ENCODE peak calls at places on chromosome X, in four cellular contexts. One of them, this sample, is unnamed.

GRCh38 chrX:39645059-39645895 is 452.5 kb downstream of the BCOR start:
- DNase-seq in H1: no peak
- DNase-seq in HepG2: no peak
- DNase-seq in K562: peak
- DNase-seq in this sample: no peak

GRCh38 chrX:18426004-18426320 is 554 bp downstream of the CDKL5 start:
- DNase-seq in H1: no peak
- DNase-seq in K562: no peak
- DNase-seq in HepG2: no peak
- DNase-seq in this sample: no peak

GRCh38 chrX:47200385-47201150 is 6.9 kb downstream of the UBA1 start:
- DNase-seq in HepG2: peak
- DNase-seq in K562: no peak
- DNase-seq in H1: no peak
- DNase-seq in this sample: no peak

GRCh38 chrX:98299785-98300184 is 1416.1 kb downstream of the RPA4 start:
- DNase-seq in HepG2: no peak
- DNase-seq in H1: no peak
- DNase-seq in K562: no peak
- DNase-seq in this sample: no peak

GRCh38 chrX:39855748-39856129 is 242.0 kb downstream of the BCOR start:
- DNase-seq in HepG2: no peak
- DNase-seq in H1: no peak
- DNase-seq in K562: peak
- DNase-seq in this sample: peak

GRCh38 chrX:101658661-101659477 is 781 bp downstream of the ARMCX2 start:
- DNase-seq in K562: peak
- DNase-seq in HepG2: no peak
- DNase-seq in H1: no peak
- DNase-seq in this sample: no peak

GRCh38 chrX:150184487-150184886 is 178.6 kb upstream of the MAMLD1 start:
- DNase-seq in HepG2: no peak
- DNase-seq in H1: no peak
- DNase-seq in K562: no peak
- DNase-seq in this sample: no peak

GRCh38 chrX:19578956-19579355 is 63.6 kb upstream of the MAP3K15 start:
- DNase-seq in HepG2: no peak
- DNase-seq in K562: no peak
- DNase-seq in H1: no peak
- DNase-seq in this sample: no peak

GRCh38 chrX:74579597-74580209 is 34.7 kb downstream of the RLIM start:
- DNase-seq in K562: no peak
- DNase-seq in HepG2: no peak
- DNase-seq in H1: no peak
- DNase-seq in this sample: no peak

GRCh38 chrX:124098089-124098488 is 136.6 kb downstream of the STAG2 start:
- DNase-seq in HepG2: peak
- DNase-seq in H1: no peak
- DNase-seq in K562: peak
- DNase-seq in this sample: no peak

GRCh38 chrX:115264009-115264408 is 25.5 kb upstream of the LUZP4 start:
- DNase-seq in HepG2: no peak
- DNase-seq in K562: no peak
- DNase-seq in H1: no peak
- DNase-seq in this sample: no peak

GRCh38 chrX:74521961-74522833 is 92.2 kb downstream of the RLIM start:
- DNase-seq in K562: no peak
- DNase-seq in H1: no peak
- DNase-seq in HepG2: no peak
- DNase-seq in this sample: no peak

GRCh38 chrX:103310592-103311400 is at the start of gene BEX2:
- DNase-seq in H1: peak
- DNase-seq in K562: peak
- DNase-seq in HepG2: no peak
- DNase-seq in this sample: peak

GRCh38 chrX:140762061-140762460 is 52.5 kb downstream of the LINC00632 start:
- DNase-seq in H1: no peak
- DNase-seq in HepG2: peak
- DNase-seq in K562: peak
- DNase-seq in this sample: no peak

GRCh38 chrX:123499787-123500186 is 233.1 kb downstream of the THOC2 start:
- DNase-seq in K562: no peak
- DNase-seq in H1: no peak
- DNase-seq in HepG2: no peak
- DNase-seq in this sample: no peak

GRCh38 chrX:122850326-122850725 is 333.8 kb upstream of the GRIA3 start:
- DNase-seq in HepG2: no peak
- DNase-seq in H1: no peak
- DNase-seq in K562: no peak
- DNase-seq in this sample: no peak

GRCh38 chrX:50168305-50168704 is 32.5 kb downstream of the AKAP4 start:
- DNase-seq in K562: peak
- DNase-seq in HepG2: no peak
- DNase-seq in H1: no peak
- DNase-seq in this sample: no peak

GRCh38 chrX:103687073-103687695 is 685 bp upstream of the MORF4L2 start:
- DNase-seq in K562: peak
- DNase-seq in HepG2: no peak
- DNase-seq in H1: no peak
- DNase-seq in this sample: peak

GRCh38 chrX:16665089-16665488 is 15.1 kb downstream of the S100G start:
- DNase-seq in HepG2: no peak
- DNase-seq in K562: no peak
- DNase-seq in H1: no peak
- DNase-seq in this sample: no peak

GRCh38 chrX:4253092-4253491 is 539.6 kb upstream of the PRKX start:
- DNase-seq in K562: no peak
- DNase-seq in HepG2: no peak
- DNase-seq in H1: no peak
- DNase-seq in this sample: no peak

GRCh38 chrX:110322603-110323002 is 4.7 kb upstream of the AMMECR1 start:
- DNase-seq in HepG2: no peak
- DNase-seq in H1: no peak
- DNase-seq in K562: no peak
- DNase-seq in this sample: no peak

GRCh38 chrX:136215559-136215958 is 35.6 kb downstream of the MAP7D3 start:
- DNase-seq in HepG2: no peak
- DNase-seq in K562: no peak
- DNase-seq in H1: no peak
- DNase-seq in this sample: no peak

GRCh38 chrX:69109706-69110635 is 55.3 kb downstream of the PJA1 start:
- DNase-seq in K562: peak
- DNase-seq in HepG2: no peak
- DNase-seq in H1: no peak
- DNase-seq in this sample: peak

GRCh38 chrX:47366051-47366722 is 4.2 kb upstream of the ZNF157 start:
- DNase-seq in K562: peak
- DNase-seq in HepG2: no peak
- DNase-seq in H1: peak
- DNase-seq in this sample: no peak

GRCh38 chrX:63809158-63809557 is 24.1 kb upstream of the ARHGEF9 start:
- DNase-seq in HepG2: no peak
- DNase-seq in H1: no peak
- DNase-seq in K562: no peak
- DNase-seq in this sample: no peak

DNA sequence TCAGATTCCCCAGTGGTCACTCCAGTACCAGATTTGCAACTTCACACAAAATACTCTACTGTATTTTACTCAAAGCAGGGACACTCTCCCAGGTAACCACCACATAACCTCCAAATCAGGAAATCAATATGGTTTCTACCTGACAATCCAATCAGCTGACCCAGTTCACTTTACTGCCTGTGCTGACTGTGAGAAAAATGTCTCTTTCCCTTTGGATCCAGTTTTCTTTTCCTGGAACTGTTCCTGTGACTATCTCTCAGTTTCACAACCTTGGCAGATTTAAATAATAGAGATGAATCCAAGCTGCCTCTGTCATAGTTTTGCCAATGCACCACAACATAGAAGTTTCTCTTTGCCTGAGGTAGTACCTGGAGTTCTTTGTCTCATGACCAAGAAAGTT is 29.8 kb upstream of the IL9R start:
- DNase-seq in HepG2: no peak
- DNase-seq in K562: no peak
- DNase-seq in H1: no peak
- DNase-seq in this sample: no peak
- TF ChIP-seq FOSL1 in HepG2: no peak
- TF ChIP-seq FOSL1 in K562: no peak
- TF ChIP-seq FOSL1 in H1: no peak
- TF ChIP-seq FOSL1 in this sample: no peak

DNA sequence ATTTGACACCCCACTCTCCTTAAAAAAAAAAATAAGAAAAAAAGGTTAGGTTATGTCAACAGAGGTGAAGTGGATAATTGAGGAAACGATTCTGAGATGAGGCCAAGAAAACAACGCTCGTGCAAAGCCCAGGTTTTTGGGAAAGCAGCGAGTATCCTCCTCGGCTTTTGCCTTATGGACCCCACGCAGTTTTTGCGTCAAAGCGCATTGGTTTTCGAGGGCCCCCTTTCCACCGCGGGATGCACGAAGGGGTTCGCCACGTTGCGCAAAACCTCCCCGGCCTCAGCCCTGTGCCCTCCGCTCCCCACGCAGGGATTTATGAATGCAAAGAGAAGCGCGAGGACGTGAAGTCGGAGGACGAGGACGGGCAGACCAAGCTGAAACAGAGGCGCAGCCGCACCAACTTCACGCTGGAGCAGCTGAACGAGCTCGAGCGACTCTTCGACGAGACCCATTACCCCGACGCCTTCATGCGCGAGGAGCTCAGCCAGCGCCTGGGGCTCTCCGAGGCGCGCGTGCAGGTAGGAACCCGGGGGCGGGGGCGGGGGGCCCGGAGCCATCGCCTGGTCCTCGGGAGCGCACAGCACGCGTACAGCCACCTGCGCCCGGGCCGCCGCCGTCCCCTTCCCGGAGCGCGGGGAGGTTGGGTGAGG is 3.8 kb downstream of the SHOX start:
- DNase-seq in H1: no peak
- DNase-seq in K562: no peak
- DNase-seq in HepG2: no peak
- DNase-seq in this sample: no peak
- TF ChIP-seq EZH2 in H1: peak
- TF ChIP-seq EZH2 in K562: no peak
- TF ChIP-seq EZH2 in HepG2: no peak
- TF ChIP-seq EZH2 in this sample: no peak

GRCh38 chrX:118974088-118974907 is at the start of gene LONRF3:
- DNase-seq in K562: peak
- DNase-seq in H1: no peak
- DNase-seq in HepG2: peak
- DNase-seq in this sample: no peak
- TF ChIP-seq ATF3 in K562: no peak
- TF ChIP-seq ATF3 in H1: no peak
- TF ChIP-seq ATF3 in HepG2: no peak
- TF ChIP-seq ATF3 in this sample: no peak

GRCh38 chrX:11888421-11888820 is 130.4 kb downstream of the MSL3 start:
- DNase-seq in HepG2: no peak
- DNase-seq in H1: no peak
- DNase-seq in K562: no peak
- DNase-seq in this sample: no peak

GRCh38 chrX:11886745-11887144 is 128.7 kb downstream of the MSL3 start:
- DNase-seq in K562: no peak
- DNase-seq in H1: no peak
- DNase-seq in HepG2: no peak
- DNase-seq in this sample: no peak

GRCh38 chrX:11893933-11894710 is 136.1 kb downstream of the MSL3 start:
- DNase-seq in K562: no peak
- DNase-seq in H1: no peak
- DNase-seq in HepG2: no peak
- DNase-seq in this sample: no peak

GRCh38 chrX:11887175-11887574 is 129.1 kb downstream of the MSL3 start:
- DNase-seq in H1: no peak
- DNase-seq in HepG2: no peak
- DNase-seq in K562: no peak
- DNase-seq in this sample: no peak

DNA sequence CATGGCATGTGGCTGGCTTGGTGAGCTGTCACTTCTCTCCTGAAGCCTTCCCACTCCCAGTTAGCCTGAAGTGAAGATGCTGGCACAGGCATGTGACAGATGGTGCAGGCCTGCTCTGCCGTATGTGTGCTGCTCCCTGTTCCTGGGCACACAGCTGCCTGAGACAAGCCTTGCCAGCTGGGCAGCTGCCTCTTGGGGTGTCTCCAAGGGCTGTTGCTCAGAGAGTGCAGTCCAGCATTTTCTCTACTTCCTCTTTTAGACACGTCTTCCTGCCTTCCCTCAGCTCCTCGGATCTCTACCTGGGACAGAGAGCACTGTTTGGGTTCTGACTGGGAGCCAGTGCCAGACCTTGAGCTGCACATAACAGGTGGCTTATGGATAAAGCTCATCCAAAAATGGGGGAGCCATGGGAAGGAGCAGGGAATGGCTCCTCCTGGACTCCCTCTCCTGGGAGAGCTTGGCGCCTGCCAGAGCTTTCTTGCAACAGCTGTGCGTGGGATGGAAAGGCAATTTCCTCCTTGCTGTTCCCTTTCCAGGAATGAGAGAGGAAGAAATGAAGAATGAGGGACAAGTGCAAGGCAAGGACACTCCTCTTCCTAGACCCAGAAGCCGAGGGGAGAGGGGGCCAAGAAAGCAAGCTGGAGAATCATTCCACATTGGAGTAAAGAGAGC is 132.9 kb downstream of the MSL3 start:
- DNase-seq in HepG2: no peak
- DNase-seq in K562: no peak
- DNase-seq in H1: no peak
- DNase-seq in this sample: no peak
- TF ChIP-seq FOSL1 in HepG2: no peak
- TF ChIP-seq FOSL1 in K562: no peak
- TF ChIP-seq FOSL1 in H1: no peak
- TF ChIP-seq FOSL1 in this sample: no peak

GRCh38 chrX:129688097-129688496 is 33.3 kb upstream of the APLN start:
- DNase-seq in K562: no peak
- DNase-seq in H1: no peak
- DNase-seq in HepG2: no peak
- DNase-seq in this sample: no peak

GRCh38 chrX:129686422-129686948 is 31.7 kb upstream of the APLN start:
- DNase-seq in K562: no peak
- DNase-seq in HepG2: no peak
- DNase-seq in H1: no peak
- DNase-seq in this sample: no peak

GRCh38 chrX:129689881-129690280 is 35.1 kb upstream of the APLN start:
- DNase-seq in K562: no peak
- DNase-seq in HepG2: no peak
- DNase-seq in H1: no peak
- DNase-seq in this sample: no peak

GRCh38 chrX:129693343-129693742 is 38.6 kb upstream of the APLN start:
- DNase-seq in K562: no peak
- DNase-seq in HepG2: peak
- DNase-seq in H1: no peak
- DNase-seq in this sample: no peak

DNA sequence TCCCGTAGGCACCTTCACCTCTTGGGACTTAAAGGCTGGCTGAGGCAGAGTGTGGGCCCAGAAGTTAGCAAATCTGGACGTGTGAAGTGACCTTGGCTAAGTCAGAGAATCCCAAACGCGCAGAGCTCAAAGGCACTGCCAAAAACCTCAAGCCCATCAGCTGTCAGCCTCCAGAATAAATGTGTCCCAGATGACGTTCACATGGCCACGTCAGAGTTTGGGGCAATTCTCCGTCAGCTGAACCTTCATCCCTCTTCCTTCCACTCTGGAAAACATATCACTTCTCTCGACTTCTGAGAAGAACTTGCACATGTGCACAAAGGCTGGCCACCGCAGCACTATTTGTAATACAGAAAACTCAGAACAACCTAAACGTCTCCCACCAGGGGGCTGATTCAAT is 35.7 kb upstream of the APLN start:
- DNase-seq in H1: no peak
- DNase-seq in K562: no peak
- DNase-seq in HepG2: no peak
- DNase-seq in this sample: no peak
- TF ChIP-seq EZH2 in H1: no peak
- TF ChIP-seq EZH2 in K562: no peak
- TF ChIP-seq EZH2 in HepG2: no peak
- TF ChIP-seq EZH2 in this sample: no peak